ENCODE peak calls at places on chromosomes 2 and 18, in eight cellular contexts. L, B, G, D, W, Z, A and Y are unnamed samples.

GRCh38 chr18:47280121-47280520 is 28.7 kb upstream of the SKOR2 start:
- DNase-seq in L (no peak), B (no peak), G (no peak), D (no peak), W (no peak), Z (no peak), A (no peak), Y (no peak)

GRCh38 chr2:18924905-18925691 is 335.7 kb upstream of the NT5C1B start:
- DNase-seq in L (no peak), B (no peak), G (no peak), D (no peak), W (peak; percentile 87), Z (peak; percentile 72), A (peak; percentile 34), Y (no peak)

GRCh38 chr2:219131744-219132143 is 28.9 kb downstream of the NHEJ1 start:
- DNase-seq in L (no peak), B (no peak), G (no peak), D (no peak), W (no peak), Z (no peak), A (no peak), Y (no peak)

GRCh38 chr2:118249531-118249930 is 161.3 kb downstream of the INSIG2 start:
- DNase-seq in L (no peak), B (no peak), G (no peak), D (no peak), W (peak; percentile 73), Z (peak; percentile 86), A (peak; percentile 74), Y (no peak)

GRCh38 chr2:85710687-85711577 is 16.8 kb downstream of the GNLY start:
- DNase-seq in L (no peak), B (peak; percentile 23), G (no peak), D (no peak), W (no peak), Z (peak; percentile 80), A (no peak), Y (no peak)

GRCh38 chr18:42576141-42576540 is 539.3 kb downstream of the RIT2 start:
- DNase-seq in L (no peak), B (no peak), G (no peak), D (no peak), W (no peak), Z (no peak), A (no peak), Y (no peak)

GRCh38 chr18:48563027-48563426 is 24.2 kb downstream of the CTIF start:
- DNase-seq in L (no peak), B (no peak), G (no peak), D (no peak), W (peak; percentile 90), Z (peak; percentile 78), A (peak; percentile 78), Y (no peak)

GRCh38 chr2:222548997-222549396 is 106.9 kb downstream of the FARSB start:
- DNase-seq in L (no peak), B (no peak), G (no peak), D (no peak), W (no peak), Z (no peak), A (no peak), Y (peak; percentile 25)